ENCODE peak calls at places on chromosomes 4 and X, in seven cellular contexts. One of them, this sample, is unnamed.
A peak's percentile ranks its signal among the peaks of the same experiment; 100 is the strongest.

GRCh38 chrX:154013614-154014360 is 5.9 kb downstream of the IRAK1 start:
- DNase-seq in glutamatergic neuron: peak; percentile 62
- DNase-seq in occipital lobe: no peak
- DNase-seq in NCI-H345: peak; percentile 29
- DNase-seq in activated CD4-positive, alpha-beta T cell treated with anti-CD3 and anti-CD28 coated beads, Interleukin-2, amount 50 U/mL, for 4 hours: no peak
- DNase-seq in ascending aorta: no peak
- DNase-seq in iris pigment epithelial cell: no peak
- DNase-seq in this sample: no peak

GRCh38 chrX:20252392-20253231 is 14.1 kb downstream of the RPS6KA3 start:
- DNase-seq in glutamatergic neuron: peak; percentile 70
- DNase-seq in occipital lobe: peak; percentile 0
- DNase-seq in NCI-H345: no peak
- DNase-seq in activated CD4-positive, alpha-beta T cell treated with anti-CD3 and anti-CD28 coated beads, Interleukin-2, amount 50 U/mL, for 4 hours: peak; percentile 61
- DNase-seq in ascending aorta: peak; percentile 65
- DNase-seq in iris pigment epithelial cell: peak; percentile 59
- DNase-seq in this sample: no peak

GRCh38 chr4:138952405-138952804 is 63.2 kb upstream of the NOCT start:
- DNase-seq in glutamatergic neuron: no peak
- DNase-seq in occipital lobe: no peak
- DNase-seq in NCI-H345: no peak
- DNase-seq in activated CD4-positive, alpha-beta T cell treated with anti-CD3 and anti-CD28 coated beads, Interleukin-2, amount 50 U/mL, for 4 hours: peak; percentile 12
- DNase-seq in ascending aorta: no peak
- DNase-seq in iris pigment epithelial cell: no peak
- DNase-seq in this sample: no peak

GRCh38 chr4:5460106-5460801 is 248.1 kb downstream of the EVC2 start:
- DNase-seq in glutamatergic neuron: peak; percentile 65
- DNase-seq in occipital lobe: no peak
- DNase-seq in NCI-H345: peak; percentile 11
- DNase-seq in activated CD4-positive, alpha-beta T cell treated with anti-CD3 and anti-CD28 coated beads, Interleukin-2, amount 50 U/mL, for 4 hours: no peak
- DNase-seq in ascending aorta: peak; percentile 50
- DNase-seq in iris pigment epithelial cell: peak; percentile 38
- DNase-seq in this sample: no peak

GRCh38 chr4:37948542-37948941 is 11.7 kb upstream of the PTTG2 start:
- DNase-seq in glutamatergic neuron: no peak
- DNase-seq in occipital lobe: no peak
- DNase-seq in NCI-H345: no peak
- DNase-seq in activated CD4-positive, alpha-beta T cell treated with anti-CD3 and anti-CD28 coated beads, Interleukin-2, amount 50 U/mL, for 4 hours: no peak
- DNase-seq in ascending aorta: no peak
- DNase-seq in iris pigment epithelial cell: no peak
- DNase-seq in this sample: no peak

GRCh38 chr4:146175541-146176453 is at the start of gene LSM6:
- DNase-seq in glutamatergic neuron: peak; percentile 85
- DNase-seq in occipital lobe: peak; percentile 91
- DNase-seq in NCI-H345: peak; percentile 79
- DNase-seq in activated CD4-positive, alpha-beta T cell treated with anti-CD3 and anti-CD28 coated beads, Interleukin-2, amount 50 U/mL, for 4 hours: peak; percentile 78
- DNase-seq in ascending aorta: peak; percentile 91
- DNase-seq in iris pigment epithelial cell: peak; percentile 89
- DNase-seq in this sample: peak; percentile 38

GRCh38 chrX:115229337-115229991 is 4.4 kb downstream of the LRCH2 start:
- DNase-seq in glutamatergic neuron: no peak
- DNase-seq in occipital lobe: no peak
- DNase-seq in NCI-H345: no peak
- DNase-seq in activated CD4-positive, alpha-beta T cell treated with anti-CD3 and anti-CD28 coated beads, Interleukin-2, amount 50 U/mL, for 4 hours: no peak
- DNase-seq in ascending aorta: no peak
- DNase-seq in iris pigment epithelial cell: no peak
- DNase-seq in this sample: no peak

GRCh38 chr4:137390707-137391106 is 141.6 kb downstream of the PCDH18 start:
- DNase-seq in glutamatergic neuron: no peak
- DNase-seq in occipital lobe: no peak
- DNase-seq in NCI-H345: no peak
- DNase-seq in activated CD4-positive, alpha-beta T cell treated with anti-CD3 and anti-CD28 coated beads, Interleukin-2, amount 50 U/mL, for 4 hours: no peak
- DNase-seq in ascending aorta: no peak
- DNase-seq in iris pigment epithelial cell: peak; percentile 47
- DNase-seq in this sample: no peak

GRCh38 chr4:112968456-112969159 is 80.8 kb upstream of the ANK2 start:
- DNase-seq in glutamatergic neuron: no peak
- DNase-seq in occipital lobe: no peak
- DNase-seq in NCI-H345: no peak
- DNase-seq in activated CD4-positive, alpha-beta T cell treated with anti-CD3 and anti-CD28 coated beads, Interleukin-2, amount 50 U/mL, for 4 hours: no peak
- DNase-seq in ascending aorta: no peak
- DNase-seq in iris pigment epithelial cell: peak; percentile 14
- DNase-seq in this sample: no peak

GRCh38 chr4:1475277-1476139 is 69.3 kb upstream of the NKX1-1 start:
- DNase-seq in glutamatergic neuron: no peak
- DNase-seq in occipital lobe: no peak
- DNase-seq in NCI-H345: no peak
- DNase-seq in activated CD4-positive, alpha-beta T cell treated with anti-CD3 and anti-CD28 coated beads, Interleukin-2, amount 50 U/mL, for 4 hours: no peak
- DNase-seq in ascending aorta: peak; percentile 9
- DNase-seq in iris pigment epithelial cell: no peak
- DNase-seq in this sample: no peak

GRCh38 chrX:465418-465817 is 78.7 kb upstream of the PPP2R3B start:
- DNase-seq in glutamatergic neuron: no peak
- DNase-seq in occipital lobe: no peak
- DNase-seq in NCI-H345: no peak
- DNase-seq in activated CD4-positive, alpha-beta T cell treated with anti-CD3 and anti-CD28 coated beads, Interleukin-2, amount 50 U/mL, for 4 hours: no peak
- DNase-seq in ascending aorta: no peak
- DNase-seq in iris pigment epithelial cell: no peak
- DNase-seq in this sample: no peak

GRCh38 chr4:176964116-176964691 is 171.5 kb upstream of the VEGFC start:
- DNase-seq in glutamatergic neuron: no peak
- DNase-seq in occipital lobe: no peak
- DNase-seq in NCI-H345: no peak
- DNase-seq in activated CD4-positive, alpha-beta T cell treated with anti-CD3 and anti-CD28 coated beads, Interleukin-2, amount 50 U/mL, for 4 hours: no peak
- DNase-seq in ascending aorta: no peak
- DNase-seq in iris pigment epithelial cell: no peak
- DNase-seq in this sample: no peak

GRCh38 chr4:54402880-54403503 is 173.9 kb downstream of the PDGFRA start:
- DNase-seq in glutamatergic neuron: no peak
- DNase-seq in occipital lobe: no peak
- DNase-seq in NCI-H345: no peak
- DNase-seq in activated CD4-positive, alpha-beta T cell treated with anti-CD3 and anti-CD28 coated beads, Interleukin-2, amount 50 U/mL, for 4 hours: no peak
- DNase-seq in ascending aorta: no peak
- DNase-seq in iris pigment epithelial cell: no peak
- DNase-seq in this sample: no peak

GRCh38 chrX:47179221-47179927 is 14.3 kb upstream of the UBA1 start:
- DNase-seq in glutamatergic neuron: no peak
- DNase-seq in occipital lobe: peak; percentile 13
- DNase-seq in NCI-H345: no peak
- DNase-seq in activated CD4-positive, alpha-beta T cell treated with anti-CD3 and anti-CD28 coated beads, Interleukin-2, amount 50 U/mL, for 4 hours: no peak
- DNase-seq in ascending aorta: no peak
- DNase-seq in iris pigment epithelial cell: peak; percentile 31
- DNase-seq in this sample: no peak

GRCh38 chr4:176400816-176401461 is 81.2 kb downstream of the SPCS3 start:
- DNase-seq in glutamatergic neuron: no peak
- DNase-seq in occipital lobe: no peak
- DNase-seq in NCI-H345: no peak
- DNase-seq in activated CD4-positive, alpha-beta T cell treated with anti-CD3 and anti-CD28 coated beads, Interleukin-2, amount 50 U/mL, for 4 hours: no peak
- DNase-seq in ascending aorta: no peak
- DNase-seq in iris pigment epithelial cell: peak; percentile 87
- DNase-seq in this sample: no peak

GRCh38 chr4:109113511-109113910 is 188.9 kb downstream of the COL25A1 start:
- DNase-seq in glutamatergic neuron: no peak
- DNase-seq in occipital lobe: no peak
- DNase-seq in NCI-H345: no peak
- DNase-seq in activated CD4-positive, alpha-beta T cell treated with anti-CD3 and anti-CD28 coated beads, Interleukin-2, amount 50 U/mL, for 4 hours: no peak
- DNase-seq in ascending aorta: no peak
- DNase-seq in iris pigment epithelial cell: peak; percentile 39
- DNase-seq in this sample: no peak

This sample was measured in epithelial cell of proximal tubule.